ENCODE peak calls at places on chromosomes 2 and 18, in five cellular contexts. One of them, this sample, is unnamed.

GRCh38 chr18:77393519-77393918 is 143.9 kb downstream of the GALR1 start:
- DNase-seq in uterus: no peak
- DNase-seq in kidney: no peak
- DNase-seq in psoas muscle: no peak
- DNase-seq in gastrocnemius medialis: no peak
- DNase-seq in this sample: no peak

GRCh38 chr18:32317651-32318050 is 127.8 kb downstream of the MEP1B start:
- DNase-seq in uterus: no peak
- DNase-seq in kidney: no peak
- DNase-seq in psoas muscle: no peak
- DNase-seq in gastrocnemius medialis: no peak
- DNase-seq in this sample: peak; percentile 49

GRCh38 chr2:241724259-241724974 is 10.0 kb upstream of the D2HGDH start:
- DNase-seq in uterus: no peak
- DNase-seq in kidney: no peak
- DNase-seq in psoas muscle: no peak
- DNase-seq in gastrocnemius medialis: no peak
- DNase-seq in this sample: peak; percentile 78

GRCh38 chr2:120398961-120399888 is 53.3 kb downstream of the INHBB start:
- DNase-seq in uterus: no peak
- DNase-seq in kidney: peak; percentile 64
- DNase-seq in psoas muscle: no peak
- DNase-seq in gastrocnemius medialis: no peak
- DNase-seq in this sample: peak; percentile 45

GRCh38 chr2:176569574-176569973 is 300.3 kb downstream of the MTX2 start:
- DNase-seq in uterus: no peak
- DNase-seq in kidney: no peak
- DNase-seq in psoas muscle: no peak
- DNase-seq in gastrocnemius medialis: no peak
- DNase-seq in this sample: no peak

GRCh38 chr2:228535396-228535795 is 353.9 kb upstream of the SPHKAP start:
- DNase-seq in uterus: no peak
- DNase-seq in kidney: no peak
- DNase-seq in psoas muscle: no peak
- DNase-seq in gastrocnemius medialis: no peak
- DNase-seq in this sample: no peak

GRCh38 chr2:63999049-63999448 is 20.2 kb downstream of the VPS54 start:
- DNase-seq in uterus: no peak
- DNase-seq in kidney: no peak
- DNase-seq in psoas muscle: no peak
- DNase-seq in gastrocnemius medialis: no peak
- DNase-seq in this sample: no peak

GRCh38 chr2:46913471-46914381 is 1.9 kb downstream of the MCFD2 start:
- DNase-seq in uterus: no peak
- DNase-seq in kidney: no peak
- DNase-seq in psoas muscle: peak; percentile 30
- DNase-seq in gastrocnemius medialis: peak; percentile 57
- DNase-seq in this sample: peak; percentile 93

GRCh38 chr2:215454519-215454918 is 18.7 kb upstream of the FN1 start:
- DNase-seq in uterus: no peak
- DNase-seq in kidney: no peak
- DNase-seq in psoas muscle: no peak
- DNase-seq in gastrocnemius medialis: no peak
- DNase-seq in this sample: no peak

GRCh38 chr2:168136392-168136977 is 110.9 kb downstream of the STK39 start:
- DNase-seq in uterus: no peak
- DNase-seq in kidney: no peak
- DNase-seq in psoas muscle: no peak
- DNase-seq in gastrocnemius medialis: no peak
- DNase-seq in this sample: no peak

GRCh38 chr2:46514738-46515137 is 35.4 kb downstream of the TMEM247 start:
- DNase-seq in uterus: no peak
- DNase-seq in kidney: no peak
- DNase-seq in psoas muscle: no peak
- DNase-seq in gastrocnemius medialis: no peak
- DNase-seq in this sample: no peak

GRCh38 chr2:185014076-185014475 is 415.7 kb downstream of the ZNF804A start:
- DNase-seq in uterus: no peak
- DNase-seq in kidney: no peak
- DNase-seq in psoas muscle: no peak
- DNase-seq in gastrocnemius medialis: no peak
- DNase-seq in this sample: no peak

GRCh38 chr2:70565039-70565731 is 11.6 kb upstream of the TGFA start:
- DNase-seq in uterus: no peak
- DNase-seq in kidney: no peak
- DNase-seq in psoas muscle: no peak
- DNase-seq in gastrocnemius medialis: no peak
- DNase-seq in this sample: no peak

GRCh38 chr2:189535433-189535832 is 45.2 kb downstream of the SLC40A1 start:
- DNase-seq in uterus: no peak
- DNase-seq in kidney: no peak
- DNase-seq in psoas muscle: no peak
- DNase-seq in gastrocnemius medialis: no peak
- DNase-seq in this sample: no peak

GRCh38 chr2:104447831-104448434 is 406.0 kb upstream of the POU3F3 start:
- DNase-seq in uterus: no peak
- DNase-seq in kidney: no peak
- DNase-seq in psoas muscle: no peak
- DNase-seq in gastrocnemius medialis: no peak
- DNase-seq in this sample: no peak

GRCh38 chr2:228318218-228318617 is 136.7 kb upstream of the SPHKAP start:
- DNase-seq in uterus: no peak
- DNase-seq in kidney: no peak
- DNase-seq in psoas muscle: no peak
- DNase-seq in gastrocnemius medialis: no peak
- DNase-seq in this sample: no peak

GRCh38 chr2:17672583-17673317 is 80.9 kb downstream of the SMC6 start:
- DNase-seq in uterus: no peak
- DNase-seq in kidney: no peak
- DNase-seq in psoas muscle: no peak
- DNase-seq in gastrocnemius medialis: no peak
- DNase-seq in this sample: peak; percentile 76

GRCh38 chr2:61677306-61677705 is 139.2 kb upstream of the XPO1 start:
- DNase-seq in uterus: no peak
- DNase-seq in kidney: no peak
- DNase-seq in psoas muscle: no peak
- DNase-seq in gastrocnemius medialis: no peak
- DNase-seq in this sample: no peak

GRCh38 chr18:7813131-7813530 is 246.0 kb downstream of the PTPRM start:
- DNase-seq in uterus: no peak
- DNase-seq in kidney: no peak
- DNase-seq in psoas muscle: no peak
- DNase-seq in gastrocnemius medialis: no peak
- DNase-seq in this sample: no peak
- H3K27ac ChIP-seq in uterus: no peak overlapping the region
- H3K27ac ChIP-seq in kidney: no peak overlapping the region
- H3K27ac ChIP-seq in psoas muscle: peak overlapping the region; percentile 68
- H3K27ac ChIP-seq in gastrocnemius medialis: peak overlapping the region; percentile 12
- H3K27ac ChIP-seq in this sample: no peak overlapping the region

DNA sequence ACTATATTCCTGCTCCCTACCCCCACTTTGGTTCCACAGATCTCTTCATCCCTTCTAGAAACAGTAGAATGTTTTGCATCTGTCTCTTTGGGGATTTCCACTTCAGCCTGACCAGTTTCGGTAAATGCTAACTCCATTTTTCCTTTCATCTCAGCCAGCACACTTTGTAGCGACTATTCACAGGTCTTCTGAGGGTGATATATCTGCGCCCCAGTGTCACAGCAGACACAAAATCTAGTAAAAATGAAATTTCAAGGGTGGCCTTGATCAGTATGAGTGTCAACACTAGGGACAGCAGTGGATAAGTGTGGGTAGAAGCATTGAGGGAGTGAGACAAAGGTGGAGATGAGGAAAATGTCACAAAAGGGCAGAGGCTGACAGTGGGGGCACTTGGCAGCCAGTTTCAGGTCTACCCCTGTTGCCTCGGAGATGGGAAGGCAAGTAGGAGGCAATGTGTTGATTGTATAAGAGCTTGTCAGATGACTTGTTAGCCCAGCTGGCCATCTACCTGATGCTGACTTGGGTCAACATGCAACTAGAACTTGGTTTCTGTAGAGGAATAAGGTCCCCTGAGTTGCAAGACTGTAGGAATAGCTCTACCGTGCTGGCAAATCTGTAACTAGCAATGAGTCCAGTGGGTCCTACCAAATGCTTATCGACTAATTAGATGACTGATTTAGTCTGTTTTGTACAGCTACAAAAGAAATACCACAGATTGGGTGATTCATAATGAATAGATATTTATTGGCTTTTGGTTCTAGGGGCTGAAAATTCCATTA is 60.7 kb downstream of the CXCR4 start:
- DNase-seq in uterus: no peak
- DNase-seq in kidney: no peak
- DNase-seq in psoas muscle: no peak
- DNase-seq in gastrocnemius medialis: no peak
- DNase-seq in this sample: no peak
- H3K4me1 ChIP-seq in uterus: no peaks in the 10 kb centered on the region
- H3K4me1 ChIP-seq in kidney: peaks cover 8% of the 10 kb centered on the region
- H3K4me1 ChIP-seq in psoas muscle: no peaks in the 10 kb centered on the region
- H3K4me1 ChIP-seq in gastrocnemius medialis: no peaks in the 10 kb centered on the region
- H3K4me1 ChIP-seq in this sample: no peaks in the 10 kb centered on the region

DNA sequence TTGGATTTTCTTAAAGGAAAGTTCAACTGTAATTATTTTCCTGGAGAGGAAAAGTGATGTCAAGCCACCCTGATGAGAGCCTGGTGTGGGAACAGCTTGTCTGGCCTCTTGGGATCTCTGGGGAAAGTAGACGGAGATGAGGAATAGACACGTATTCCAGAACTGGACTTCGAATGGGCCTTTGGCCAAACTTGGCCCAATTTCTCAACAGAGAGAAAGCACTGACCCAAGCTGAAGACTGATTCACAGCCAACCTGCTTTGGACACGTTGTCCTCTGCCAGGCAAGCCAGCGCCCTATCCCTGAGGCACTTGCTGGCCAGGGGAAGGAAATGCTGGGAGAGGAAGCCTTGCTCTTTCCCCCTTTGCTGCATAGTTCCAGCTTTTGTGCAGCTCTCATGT is 70.8 kb upstream of the CTAGE1 start:
- DNase-seq in uterus: no peak
- DNase-seq in kidney: no peak
- DNase-seq in psoas muscle: peak; percentile 54
- DNase-seq in gastrocnemius medialis: peak; percentile 61
- DNase-seq in this sample: no peak
- H3K27ac ChIP-seq in uterus: no peak overlapping the region
- H3K27ac ChIP-seq in kidney: no peak overlapping the region
- H3K27ac ChIP-seq in psoas muscle: no peak overlapping the region
- H3K27ac ChIP-seq in gastrocnemius medialis: no peak overlapping the region
- H3K27ac ChIP-seq in this sample: no peak overlapping the region

GRCh38 chr18:50653402-50654093 is 93.7 kb downstream of the MAPK4 start:
- DNase-seq in uterus: no peak
- DNase-seq in kidney: no peak
- DNase-seq in psoas muscle: no peak
- DNase-seq in gastrocnemius medialis: peak; percentile 70
- DNase-seq in this sample: no peak
- H3K4me1 ChIP-seq in uterus: no peaks in the 10 kb centered on the region
- H3K4me1 ChIP-seq in kidney: peaks cover 6% of the 10 kb centered on the region
- H3K4me1 ChIP-seq in psoas muscle: peaks cover 25% of the 10 kb centered on the region
- H3K4me1 ChIP-seq in gastrocnemius medialis: peaks cover 43% of the 10 kb centered on the region
- H3K4me1 ChIP-seq in this sample: no peaks in the 10 kb centered on the region

GRCh38 chr18:48525671-48526070 is 13.2 kb upstream of the CTIF start:
- DNase-seq in uterus: no peak
- DNase-seq in kidney: no peak
- DNase-seq in psoas muscle: no peak
- DNase-seq in gastrocnemius medialis: no peak
- DNase-seq in this sample: peak; percentile 74
- H3K27ac ChIP-seq in uterus: no peak overlapping the region
- H3K27ac ChIP-seq in kidney: no peak overlapping the region
- H3K27ac ChIP-seq in psoas muscle: no peak overlapping the region
- H3K27ac ChIP-seq in gastrocnemius medialis: no peak overlapping the region
- H3K27ac ChIP-seq in this sample: no peak overlapping the region

GRCh38 chr18:58580623-58581022 is 48.3 kb downstream of the ALPK2 start:
- DNase-seq in uterus: no peak
- DNase-seq in kidney: no peak
- DNase-seq in psoas muscle: no peak
- DNase-seq in gastrocnemius medialis: no peak
- DNase-seq in this sample: no peak

GRCh38 chr18:58581265-58581664 is 47.6 kb downstream of the ALPK2 start:
- DNase-seq in uterus: no peak
- DNase-seq in kidney: no peak
- DNase-seq in psoas muscle: no peak
- DNase-seq in gastrocnemius medialis: no peak
- DNase-seq in this sample: peak; percentile 56

GRCh38 chr18:58578835-58579560 is 49.9 kb downstream of the ALPK2 start:
- DNase-seq in uterus: no peak
- DNase-seq in kidney: no peak
- DNase-seq in psoas muscle: no peak
- DNase-seq in gastrocnemius medialis: no peak
- DNase-seq in this sample: peak; percentile 72

GRCh38 chr18:58579561-58580047 is 49.3 kb downstream of the ALPK2 start:
- DNase-seq in uterus: no peak
- DNase-seq in kidney: no peak
- DNase-seq in psoas muscle: no peak
- DNase-seq in gastrocnemius medialis: no peak
- DNase-seq in this sample: peak; percentile 71

DNA sequence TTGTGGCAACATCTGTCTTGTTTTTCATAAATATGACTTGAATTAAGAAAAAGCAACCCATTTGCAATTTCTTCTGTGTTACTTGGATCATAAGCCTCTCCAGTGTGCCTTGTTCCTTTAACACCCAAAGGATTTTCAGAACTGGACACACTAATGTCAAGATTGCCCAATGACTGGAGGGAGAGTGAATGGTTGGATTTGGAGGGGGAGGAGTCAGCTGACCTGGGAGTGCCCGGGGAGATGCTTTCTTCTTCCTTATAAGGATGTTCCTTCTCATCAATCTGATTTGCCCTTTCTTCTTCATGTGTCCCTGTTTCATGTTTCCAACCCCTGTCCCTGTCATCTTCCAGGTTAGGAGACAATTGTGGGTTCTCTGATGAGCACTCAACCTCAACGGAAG is 48.8 kb downstream of the ALPK2 start:
- DNase-seq in uterus: no peak
- DNase-seq in kidney: no peak
- DNase-seq in psoas muscle: no peak
- DNase-seq in gastrocnemius medialis: no peak
- DNase-seq in this sample: no peak
- H3K4me1 ChIP-seq in uterus: no peaks in the 10 kb centered on the region
- H3K4me1 ChIP-seq in kidney: peaks cover 13% of the 10 kb centered on the region
- H3K4me1 ChIP-seq in psoas muscle: peaks cover 34% of the 10 kb centered on the region
- H3K4me1 ChIP-seq in gastrocnemius medialis: peaks cover 50% of the 10 kb centered on the region
- H3K4me1 ChIP-seq in this sample: peaks cover 54% of the 10 kb centered on the region

DNA sequence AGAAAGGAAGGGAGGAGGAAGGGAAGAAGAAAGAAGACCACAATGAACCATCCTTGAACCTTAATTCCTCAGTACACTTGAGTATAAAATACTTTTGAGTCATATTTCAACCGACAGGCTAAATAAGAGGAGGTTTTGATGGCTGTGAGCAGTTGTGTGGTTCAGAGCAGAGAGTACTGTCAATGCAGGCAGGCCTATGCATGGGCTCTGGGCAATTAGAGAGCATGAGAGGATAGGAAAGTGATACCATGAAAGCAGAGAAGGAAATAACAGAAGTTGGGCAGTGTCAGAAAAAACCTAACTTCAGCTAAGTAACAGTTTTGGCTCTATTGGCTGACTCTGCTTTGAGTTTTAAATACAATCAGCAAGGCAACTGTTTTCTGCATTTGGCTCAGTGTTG is 123.6 kb upstream of the STK17B start:
- DNase-seq in uterus: no peak
- DNase-seq in kidney: no peak
- DNase-seq in psoas muscle: no peak
- DNase-seq in gastrocnemius medialis: no peak
- DNase-seq in this sample: no peak
- H3K27ac ChIP-seq in uterus: no peak overlapping the region
- H3K27ac ChIP-seq in kidney: no peak overlapping the region
- H3K27ac ChIP-seq in psoas muscle: no peak overlapping the region
- H3K27ac ChIP-seq in gastrocnemius medialis: no peak overlapping the region
- H3K27ac ChIP-seq in this sample: peak overlapping the region; percentile 88